ENCODE peak calls at places on chromosome 21, in five cellular contexts. E is caudate nucleus, U is NCI-H2081, S is left colon, J is amniotic stem cell. K is an unnamed sample.

GRCh38 chr21:37435120-37435519 is 68.5 kb downstream of the DYRK1A start:
- DNase-seq in E (no peak), U (peak), S (no peak), J (peak), K (no peak)

GRCh38 chr21:36487641-36488307 is 7.9 kb upstream of the CLDN14 start:
- DNase-seq in E (no peak), U (peak), S (peak), J (no peak), K (no peak)

GRCh38 chr21:45011426-45011825 is 63.0 kb upstream of the ADARB1 start:
- DNase-seq in E (no peak), U (no peak), S (no peak), J (no peak), K (no peak)

GRCh38 chr21:22374218-22374969 is 1376.2 kb downstream of the NCAM2 start:
- DNase-seq in E (no peak), U (no peak), S (no peak), J (no peak), K (no peak)

GRCh38 chr21:36217711-36218110 is 61.1 kb downstream of the DOP1B start:
- DNase-seq in E (no peak), U (no peak), S (no peak), J (no peak), K (no peak)

GRCh38 chr21:14143999-14144398 is 66.8 kb downstream of the LIPI start:
- DNase-seq in E (no peak), U (no peak), S (no peak), J (no peak), K (no peak)

GRCh38 chr21:28865488-28866186 is 127.0 kb downstream of the LTN1 start:
- DNase-seq in E (no peak), U (no peak), S (no peak), J (no peak), K (no peak)

GRCh38 chr21:26800455-26801454 is 44.5 kb downstream of the ADAMTS1 start:
- DNase-seq in E (no peak), U (no peak), S (no peak), J (no peak), K (no peak)

GRCh38 chr21:15054606-15055239 is 10.1 kb downstream of the NRIP1 start:
- DNase-seq in E (no peak), U (no peak), S (no peak), J (no peak), K (no peak)

GRCh38 chr21:44866780-44867179 is 6.7 kb downstream of the PTTG1IP start:
- DNase-seq in E (no peak), U (peak), S (no peak), J (no peak), K (no peak)

GRCh38 chr21:46667191-46667734 is 31.8 kb downstream of the PRMT2 start:
- DNase-seq in E (no peak), U (peak), S (no peak), J (no peak), K (peak)

GRCh38 chr21:31161157-31161556 is 122.9 kb upstream of the KRTAP19-8 start:
- DNase-seq in E (peak), U (no peak), S (no peak), J (no peak), K (no peak)

GRCh38 chr21:44995257-44995941 is 55.6 kb downstream of the SLX9 start:
- DNase-seq in E (no peak), U (no peak), S (no peak), J (no peak), K (no peak)

GRCh38 chr21:37502947-37503346 is 136.4 kb downstream of the DYRK1A start:
- DNase-seq in E (no peak), U (no peak), S (no peak), J (no peak), K (no peak)

GRCh38 chr21:36749935-36750578 is 51.1 kb downstream of the SIM2 start:
- DNase-seq in E (no peak), U (no peak), S (no peak), J (no peak), K (no peak)

K was measured in GM10248.